ENCODE peak calls at places on chromosomes 4 and X, in nine cellular contexts. U is adrenal gland; J is cardiac muscle cell; D is breast epithelium; Q is mucosa of descending colon; G is effector memory CD4-positive, alpha-beta T cell; I is IMR-90; O is thyroid gland; H is pancreas. L is an unnamed sample. For H3K4me1 and H3K36me3, the result is how much of the 10 kb centered on the place peaks cover.

GRCh38 chr4:163544407-163545038 is 50.0 kb downstream of the TMA16 start:
- DNase-seq in U (peak), J (peak), D (no peak), Q (peak), G (peak), I (peak), O (peak), H (peak), L (peak)

GRCh38 chrX:41900321-41900720 is 23.0 kb downstream of the CASK start:
- DNase-seq in U (no peak), J (no peak), D (no peak), Q (no peak), G (no peak), I (no peak), O (no peak), H (no peak), L (no peak)

GRCh38 chrX:13770013-13770412 is 35.5 kb downstream of the OFD1 start:
- DNase-seq in U (no peak), J (no peak), D (no peak), Q (no peak), G (no peak), I (no peak), O (no peak), H (no peak), L (no peak)

GRCh38 chr4:90000995-90001394 is 106.3 kb downstream of the MMRN1 start:
- DNase-seq in U (no peak), J (no peak), D (no peak), Q (no peak), G (no peak), I (no peak), O (no peak), H (no peak), L (no peak)

GRCh38 chrX:126165721-126166401 is at the start of gene DCAF12L2:
- DNase-seq in U (no peak), J (peak), D (no peak), Q (no peak), G (no peak), I (no peak), O (no peak), H (peak), L (no peak)

GRCh38 chr4:11471613-11472012 is 42.9 kb upstream of the HS3ST1 start:
- DNase-seq in U (peak), J (peak), D (no peak), Q (no peak), G (peak), I (no peak), O (no peak), H (no peak), L (no peak)

GRCh38 chr4:113101669-113102068 is 52.2 kb downstream of the ANK2 start:
- DNase-seq in U (no peak), J (peak), D (no peak), Q (no peak), G (no peak), I (peak), O (no peak), H (no peak), L (no peak)

GRCh38 chrX:101357166-101357795 is 8.7 kb upstream of the TIMM8A start:
- DNase-seq in U (no peak), J (peak), D (no peak), Q (no peak), G (no peak), I (peak), O (no peak), H (no peak), L (peak)

GRCh38 chrX:17549005-17549685 is 174.1 kb downstream of the NHS start:
- DNase-seq in U (no peak), J (no peak), D (no peak), Q (no peak), G (no peak), I (no peak), O (no peak), H (no peak), L (peak)

GRCh38 chrX:150165776-150166610 is 197.1 kb upstream of the MAMLD1 start:
- DNase-seq in U (no peak), J (no peak), D (no peak), Q (no peak), G (no peak), I (no peak), O (no peak), H (no peak), L (no peak)

GRCh38 chr4:76016383-76016782 is 6.9 kb downstream of the CXCL10 start:
- DNase-seq in U (no peak), J (no peak), D (no peak), Q (no peak), G (no peak), I (no peak), O (no peak), H (peak), L (no peak)

GRCh38 chr4:102533348-102533747 is 32.2 kb downstream of the NFKB1 start:
- DNase-seq in U (no peak), J (no peak), D (no peak), Q (no peak), G (no peak), I (no peak), O (no peak), H (no peak), L (no peak)

GRCh38 chrX:68833448-68833805 is 4.6 kb downstream of the EFNB1 start:
- DNase-seq in U (no peak), J (no peak), D (no peak), Q (no peak), G (no peak), I (no peak), O (no peak), H (no peak), L (no peak)

GRCh38 chrX:37712458-37712857 is 26.9 kb downstream of the XK start:
- DNase-seq in U (no peak), J (peak), D (no peak), Q (no peak), G (no peak), I (no peak), O (no peak), H (no peak), L (no peak)

GRCh38 chrX:28966335-28966734 is 379.1 kb downstream of the IL1RAPL1 start:
- DNase-seq in U (no peak), J (peak), D (no peak), Q (no peak), G (no peak), I (peak), O (no peak), H (no peak), L (no peak)

GRCh38 chr4:184762100-184762499 is 28.2 kb upstream of the CENPU start:
- DNase-seq in U (no peak), J (no peak), D (no peak), Q (no peak), G (no peak), I (no peak), O (no peak), H (no peak), L (no peak)

GRCh38 chrX:113058634-113059033 is 218.0 kb upstream of the AMOT start:
- DNase-seq in U (no peak), J (no peak), D (no peak), Q (no peak), G (no peak), I (no peak), O (no peak), H (no peak), L (no peak)

GRCh38 chr4:98617358-98618047 is 40.9 kb downstream of the TSPAN5 start:
- DNase-seq in U (no peak), J (peak), D (no peak), Q (no peak), G (no peak), I (no peak), O (no peak), H (no peak), L (peak)

GRCh38 chr4:16858275-16858752 is 40.1 kb downstream of the LDB2 start:
- DNase-seq in U (peak), J (peak), D (no peak), Q (no peak), G (no peak), I (peak), O (no peak), H (no peak), L (no peak)

GRCh38 chr4:174210952-174211490 is 72.4 kb downstream of the FBXO8 start:
- DNase-seq in U (no peak), J (no peak), D (no peak), Q (no peak), G (no peak), I (peak), O (no peak), H (no peak), L (no peak)

GRCh38 chr4:134345249-134345648 is 143.7 kb upstream of the PABPC4L start:
- DNase-seq in U (no peak), J (no peak), D (no peak), Q (no peak), G (no peak), I (no peak), O (no peak), H (no peak), L (no peak)

GRCh38 chrX:86047174-86047991 is at the start of gene CHM:
- DNase-seq in U (peak), J (peak), D (no peak), Q (peak), G (peak), I (peak), O (peak), H (peak), L (peak)

GRCh38 chr4:76607846-76608245 is 172.8 kb downstream of the SHROOM3 start:
- DNase-seq in U (no peak), J (no peak), D (no peak), Q (no peak), G (no peak), I (no peak), O (no peak), H (no peak), L (no peak)

GRCh38 chrX:110103344-110103743 is 100.4 kb downstream of the TMEM164 start:
- DNase-seq in U (no peak), J (no peak), D (no peak), Q (no peak), G (no peak), I (no peak), O (no peak), H (no peak), L (no peak)

GRCh38 chr4:140807491-140808257 is 51.5 kb upstream of the TBC1D9 start:
- DNase-seq in U (no peak), J (no peak), D (no peak), Q (no peak), G (no peak), I (peak), O (no peak), H (no peak), L (peak)

GRCh38 chrX:70908541-70908940 is at the start of gene TEX11:
- DNase-seq in U (no peak), J (no peak), D (no peak), Q (no peak), G (no peak), I (no peak), O (no peak), H (no peak), L (no peak)

GRCh38 chrX:74160816-74161215 is 143.2 kb upstream of the ZCCHC13 start:
- DNase-seq in U (no peak), J (no peak), D (no peak), Q (no peak), G (no peak), I (no peak), O (no peak), H (no peak), L (peak)

GRCh38 chrX:124239911-124240310 is 92.5 kb upstream of the TEX13D start:
- DNase-seq in U (no peak), J (no peak), D (no peak), Q (no peak), G (no peak), I (no peak), O (no peak), H (no peak), L (no peak)

DNA sequence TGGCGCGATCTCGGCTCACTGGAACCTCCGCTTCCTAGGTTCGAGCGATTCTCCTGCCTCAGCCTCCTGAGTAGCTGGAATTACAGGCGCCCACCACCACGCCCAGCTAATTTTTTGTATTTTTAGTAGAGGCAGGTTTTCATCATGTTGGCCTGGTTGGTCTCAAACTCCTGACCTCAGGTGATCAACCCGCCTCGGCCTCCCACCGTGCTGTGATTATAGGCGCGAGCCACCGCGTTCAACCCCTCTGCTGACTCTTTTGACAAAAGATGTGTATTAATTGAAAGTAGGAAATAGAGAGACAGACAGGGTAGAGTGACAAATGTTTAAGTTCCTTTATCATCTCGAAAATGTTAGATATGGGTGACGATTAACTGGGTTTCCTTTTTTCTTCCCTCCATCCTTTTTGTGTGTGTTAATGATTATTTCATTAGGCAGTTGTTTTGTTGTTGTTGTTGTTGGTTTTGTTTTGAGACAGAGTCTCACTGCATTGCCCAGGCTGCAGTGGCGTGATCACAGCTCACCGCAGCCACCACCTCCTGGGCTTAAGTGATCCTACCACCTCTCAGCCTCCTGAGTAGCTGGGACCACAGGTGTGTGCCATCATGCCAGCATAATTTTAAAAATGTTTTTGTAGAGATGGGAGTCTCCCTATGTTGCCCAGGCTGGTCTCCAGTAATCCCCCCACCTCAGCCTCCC is 79.5 kb downstream of the KDM6A start:
- DNase-seq in U (no peak), J (no peak), D (no peak), Q (no peak), G (no peak), I (no peak), O (no peak), H (no peak), L (no peak)
- H3K4me1 ChIP-seq in U (under half), J (under half), D (under half), Q (under half), G (under half), I (under half), O (under half), H (under half), L (under half)

DNA sequence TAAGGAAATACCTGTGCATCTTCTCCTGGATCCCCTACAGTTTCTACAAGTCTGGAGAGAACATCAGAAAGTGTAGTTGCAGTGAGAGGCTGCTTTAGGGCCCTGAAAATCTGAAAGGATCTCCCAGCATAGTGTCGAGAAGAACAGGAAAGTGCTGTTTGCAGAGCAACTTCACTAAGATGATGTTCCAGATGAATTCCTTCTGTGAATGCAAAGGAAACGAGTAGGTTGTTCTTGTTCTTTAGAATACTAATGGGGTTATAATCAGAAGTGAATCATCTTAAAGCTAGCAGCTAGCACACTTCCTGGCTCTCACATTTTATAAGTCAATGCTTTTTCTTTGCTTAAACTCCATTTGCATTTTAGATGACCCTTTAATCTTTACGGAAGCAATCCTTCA is 53.7 kb downstream of the ZAR1 start:
- DNase-seq in U (no peak), J (no peak), D (no peak), Q (no peak), G (no peak), I (peak), O (no peak), H (no peak), L (no peak)
- H3K36me3 ChIP-seq in U (under half), J (half or more), D (under half), Q (under half), G (half or more), I (under half), O (under half), H (under half), L (under half)

GRCh38 chr4:10113362-10114047 is 3.1 kb downstream of the WDR1 start:
- DNase-seq in U (no peak), J (no peak), D (no peak), Q (no peak), G (no peak), I (no peak), O (no peak), H (no peak), L (no peak)
- H3K4me1 ChIP-seq in U (under half), J (under half), D (under half), Q (half or more), G (half or more), I (under half), O (under half), H (under half), L (under half)

GRCh38 chr4:94244087-94244828 is 36.6 kb downstream of the SMARCAD1 start:
- DNase-seq in U (no peak), J (no peak), D (no peak), Q (no peak), G (no peak), I (no peak), O (no peak), H (no peak), L (no peak)
- H3K36me3 ChIP-seq in U (under half), J (under half), D (under half), Q (under half), G (under half), I (under half), O (under half), H (under half), L (half or more)

DNA sequence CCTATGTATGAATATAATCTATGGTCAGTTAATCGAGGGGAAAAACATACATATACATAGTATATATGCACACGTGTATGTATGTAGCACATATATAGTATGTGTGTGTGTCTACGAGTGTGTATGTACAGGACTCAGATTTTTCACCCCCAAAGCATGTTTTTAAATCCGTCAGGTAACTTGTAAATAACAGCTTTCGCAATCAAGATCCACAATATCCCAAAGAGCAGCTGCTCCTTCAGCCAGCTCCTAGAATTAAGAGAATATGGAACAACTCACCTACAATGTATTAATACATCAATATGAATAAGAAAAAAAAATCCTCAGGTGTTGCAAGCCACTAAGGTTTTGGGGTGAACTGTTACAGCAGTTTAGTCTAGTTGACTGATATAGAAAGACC is 3.5 kb downstream of the MRFAP1L1 start:
- DNase-seq in U (no peak), J (no peak), D (no peak), Q (no peak), G (no peak), I (no peak), O (no peak), H (no peak), L (no peak)
- H3K4me1 ChIP-seq in U (half or more), J (under half), D (under half), Q (under half), G (under half), I (under half), O (under half), H (under half), L (under half)

DNA sequence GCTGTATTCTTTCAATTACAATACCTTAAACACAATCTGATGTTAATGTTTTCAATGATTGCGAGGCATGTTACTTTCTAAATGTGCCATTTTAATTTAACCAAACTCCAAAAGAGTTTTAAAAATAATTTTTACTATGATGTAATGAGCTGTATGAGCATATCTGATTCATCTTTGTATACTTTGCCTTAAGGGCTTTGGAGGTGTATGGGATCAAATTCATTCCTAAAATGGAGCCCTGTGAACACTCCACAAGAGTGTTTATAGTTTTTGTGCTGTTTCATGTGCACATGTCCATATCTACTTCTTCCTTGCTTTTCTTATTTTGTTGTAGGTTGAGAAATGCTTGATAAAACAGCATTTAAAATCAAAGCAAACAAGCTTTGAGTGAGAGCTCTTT is 82.4 kb downstream of the ATP10D start:
- DNase-seq in U (no peak), J (no peak), D (no peak), Q (no peak), G (no peak), I (peak), O (no peak), H (no peak), L (no peak)
- H3K36me3 ChIP-seq in U (under half), J (under half), D (under half), Q (under half), G (under half), I (under half), O (under half), H (under half), L (under half)

DNA sequence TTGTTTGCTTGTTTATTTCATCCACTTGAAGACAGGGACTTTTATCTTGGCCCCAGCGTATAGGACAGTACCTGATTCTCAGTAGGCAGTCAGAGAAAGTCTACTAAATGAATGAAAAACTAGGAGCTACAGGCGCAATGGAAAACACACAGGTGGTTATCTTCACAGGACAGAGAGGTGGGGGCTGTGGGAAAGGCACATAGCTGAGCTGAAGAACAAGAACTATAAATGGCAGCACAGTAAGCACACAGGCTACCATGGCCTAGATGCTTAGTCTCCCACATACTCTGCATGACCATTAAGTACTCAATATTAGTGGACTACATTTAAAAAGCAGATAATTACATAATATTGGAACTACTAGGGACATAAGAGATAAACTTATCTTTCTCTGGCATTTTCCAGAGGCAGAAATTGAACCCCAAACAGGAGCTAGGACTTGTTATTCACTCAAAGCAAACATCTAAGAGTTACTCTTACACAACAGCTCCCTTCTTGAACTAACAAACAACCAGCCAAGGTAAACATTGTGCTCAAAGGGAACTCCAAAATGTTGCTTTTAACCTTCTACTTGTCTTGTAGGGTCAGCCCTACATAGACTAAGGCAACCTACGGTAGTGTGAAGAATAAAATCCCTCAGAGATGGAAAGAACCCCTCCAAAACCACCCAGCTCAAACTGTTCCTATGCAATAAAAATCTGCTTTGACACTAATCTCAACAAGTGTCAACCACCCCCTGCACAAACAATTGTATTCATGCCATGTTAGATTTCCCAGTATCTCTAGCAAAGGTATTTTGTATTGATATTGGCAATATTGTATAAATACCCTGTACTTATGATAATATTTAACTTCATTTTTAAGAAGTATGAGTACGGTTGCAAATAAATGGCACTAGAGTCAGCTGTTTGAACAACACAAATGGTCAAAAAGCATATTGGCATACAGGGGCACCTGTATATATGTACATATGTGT is 593.6 kb downstream of the KLHL13 start:
- DNase-seq in U (no peak), J (no peak), D (no peak), Q (no peak), G (no peak), I (no peak), O (no peak), H (no peak), L (no peak)
- H3K4me1 ChIP-seq in U (under half), J (under half), D (under half), Q (under half), G (under half), I (under half), O (under half), H (under half), L (under half)

DNA sequence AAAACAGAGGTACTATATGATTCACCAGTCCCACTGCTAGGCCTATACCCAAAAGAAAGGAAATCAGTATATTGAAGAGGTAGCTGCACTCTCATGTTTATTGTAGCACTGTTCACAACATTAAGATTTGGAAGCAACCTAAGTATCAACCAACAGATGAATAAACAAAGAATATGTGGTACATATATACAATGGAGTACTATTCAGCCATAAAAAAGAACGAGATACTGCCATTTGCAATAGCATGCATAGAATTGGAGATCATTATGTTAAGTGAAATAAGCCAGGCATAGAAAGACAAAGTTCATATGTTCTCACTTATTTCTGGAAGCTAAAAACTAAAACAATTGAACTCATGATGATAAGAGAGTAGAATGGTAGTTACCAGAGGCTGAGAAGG is 72.6 kb downstream of the FGF16 start:
- DNase-seq in U (no peak), J (no peak), D (no peak), Q (no peak), G (no peak), I (no peak), O (no peak), H (no peak), L (no peak)
- H3K36me3 ChIP-seq in U (under half), J (under half), D (under half), Q (under half), G (under half), I (under half), O (under half), H (under half), L (under half)

L was measured in SJCRH30.